ENCODE peak calls at places on chromosomes 16 and 17, in six cellular contexts. L is neuronal stem cell, G is IMR-90, P is H1, T is mesenchymal stem cell, D is trophoblast cell. F is an unnamed sample.

GRCh38 chr17:73939808-73940207 is 263.7 kb upstream of the RPL38 start:
- DNase-seq in L (no peak), G (no peak), P (no peak), T (no peak), D (no peak), F (no peak)

GRCh38 chr16:57277586-57277985 is 6.9 kb downstream of the PLLP start:
- DNase-seq in L (no peak), G (peak; percentile 60), P (no peak), T (peak; percentile 60), D (peak; percentile 93), F (no peak)

GRCh38 chr17:82956726-82957468 is 117.1 kb upstream of the ZNF750 start:
- DNase-seq in L (no peak), G (no peak), P (no peak), T (no peak), D (no peak), F (peak; percentile 26)

GRCh38 chr16:66434619-66435430 is 7.7 kb downstream of the BEAN1 start:
- DNase-seq in L (no peak), G (no peak), P (no peak), T (no peak), D (peak; percentile 59), F (peak; percentile 60)

GRCh38 chr17:81386646-81387234 is 8.5 kb upstream of the BAHCC1 start:
- DNase-seq in L (no peak), G (no peak), P (no peak), T (no peak), D (no peak), F (no peak)

GRCh38 chr17:45287526-45288264 is 25.8 kb upstream of the SPATA32 start:
- DNase-seq in L (no peak), G (no peak), P (no peak), T (no peak), D (no peak), F (no peak)

GRCh38 chr17:39737761-39738567 is at the start of gene GRB7:
- DNase-seq in L (no peak), G (no peak), P (no peak), T (no peak), D (peak; percentile 74), F (peak; percentile 86)

GRCh38 chr17:30377574-30377973 is 1.2 kb upstream of the CPD start:
- DNase-seq in L (no peak), G (no peak), P (no peak), T (no peak), D (no peak), F (no peak)

GRCh38 chr16:50478021-50478772 is 70.0 kb upstream of the NKD1 start:
- DNase-seq in L (no peak), G (no peak), P (no peak), T (no peak), D (no peak), F (no peak)

GRCh38 chr17:60902399-60902798 is 224.7 kb downstream of the BCAS3 start:
- DNase-seq in L (no peak), G (peak; percentile 48), P (no peak), T (no peak), D (no peak), F (no peak)

GRCh38 chr17:82334622-82335394 is 1.2 kb upstream of the SECTM1 start:
- DNase-seq in L (no peak), G (peak; percentile 22), P (no peak), T (peak; percentile 57), D (no peak), F (no peak)

GRCh38 chr16:30778549-30779244 is 8.3 kb downstream of the ZNF629 start:
- DNase-seq in L (peak; percentile 20), G (peak; percentile 22), P (no peak), T (peak; percentile 37), D (no peak), F (peak; percentile 65)

GRCh38 chr17:18987230-18987610 is 17.3 kb downstream of the FAM83G start:
- DNase-seq in L (no peak), G (no peak), P (no peak), T (no peak), D (no peak), F (no peak)

DNA sequence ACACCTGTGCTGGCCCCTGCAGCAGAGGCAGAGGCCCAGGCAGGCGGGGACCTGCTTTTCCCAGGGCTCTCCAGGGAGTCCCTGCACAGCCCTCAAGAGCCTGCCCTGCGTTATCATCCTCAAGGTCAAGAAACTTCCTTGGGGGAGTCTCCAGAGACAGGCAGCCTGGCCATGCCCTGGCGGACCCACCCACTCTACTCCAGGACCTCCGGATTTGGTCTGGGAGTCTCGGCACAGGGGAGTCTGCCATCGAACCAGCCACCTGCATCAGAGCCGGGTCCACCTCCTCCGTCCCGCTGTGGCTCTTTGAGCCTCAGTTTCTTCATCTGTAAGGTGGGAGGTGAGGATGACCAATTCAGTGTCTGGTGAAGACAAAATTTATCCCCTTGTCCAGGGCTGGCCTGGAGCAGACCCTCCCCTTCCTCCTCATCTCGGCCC is 75.3 kb upstream of the TNRC6C start:
- DNase-seq in L (no peak), G (no peak), P (no peak), T (no peak), D (no peak), F (no peak)
- H4K91ac ChIP-seq in L (no peak overlapping the region), G (no peak overlapping the region), P (no peak overlapping the region), T (no peak overlapping the region), D (no peak overlapping the region), F (no peak overlapping the region)

GRCh38 chr17:14470417-14470816 is 169.5 kb downstream of the HS3ST3B1 start:
- DNase-seq in L (no peak), G (no peak), P (no peak), T (no peak), D (no peak), F (no peak)
- H3K4me2 ChIP-seq in L (no peak overlapping the region), G (peak overlapping the region; percentile 4), P (no peak overlapping the region), T (no peak overlapping the region), D (no peak overlapping the region), F (no peak overlapping the region)

GRCh38 chr16:70467113-70467512 is 12.7 kb downstream of the FCSK start:
- DNase-seq in L (no peak), G (no peak), P (no peak), T (no peak), D (no peak), F (no peak)

GRCh38 chr16:70470141-70470926 is 15.9 kb downstream of the FCSK start:
- DNase-seq in L (no peak), G (no peak), P (no peak), T (no peak), D (no peak), F (no peak)

GRCh38 chr16:70470927-70471341 is 16.5 kb downstream of the FCSK start:
- DNase-seq in L (peak; percentile 30), G (peak; percentile 10), P (no peak), T (peak; percentile 30), D (peak; percentile 46), F (peak; percentile 75)

GRCh38 chr16:70467608-70468007 is 13.2 kb downstream of the FCSK start:
- DNase-seq in L (no peak), G (no peak), P (no peak), T (no peak), D (no peak), F (no peak)

DNA sequence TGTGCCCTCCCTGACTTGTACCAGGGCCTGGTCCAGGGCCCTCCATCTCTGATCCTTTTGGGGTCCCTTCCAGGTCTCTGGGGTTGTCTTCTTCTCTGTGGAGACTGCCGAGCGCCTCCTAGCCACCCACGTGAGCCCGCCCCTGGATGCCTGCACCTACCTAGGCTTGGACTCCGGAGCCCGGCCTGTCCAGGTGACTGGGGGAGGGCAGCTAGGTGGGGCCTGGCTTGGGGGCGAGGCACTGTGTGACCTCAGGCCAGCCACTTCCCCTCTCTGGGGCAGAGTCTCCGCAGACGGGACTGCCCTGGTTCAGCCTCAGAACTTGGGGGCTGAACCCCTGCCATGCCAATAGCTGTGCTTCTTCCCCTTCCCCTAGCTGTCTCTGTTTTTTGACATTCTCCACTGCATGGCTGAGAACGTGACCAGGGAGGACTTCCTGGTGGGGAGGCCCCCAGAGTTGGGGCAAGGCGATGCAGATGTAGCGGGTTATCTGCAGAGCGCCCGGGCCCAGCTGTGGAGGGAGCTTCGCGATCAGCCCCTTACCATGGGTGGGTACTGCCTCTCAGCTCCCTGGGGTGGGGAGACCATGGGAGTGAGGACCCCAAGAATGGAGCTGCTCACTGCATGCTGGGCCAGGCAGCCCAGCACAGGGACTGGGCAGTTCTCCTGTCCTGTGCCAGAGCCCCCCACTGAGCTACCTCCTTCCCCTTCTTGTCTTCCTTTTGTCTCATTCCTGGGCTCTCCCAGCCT is 14.6 kb downstream of the FCSK start:
- DNase-seq in L (no peak), G (no peak), P (no peak), T (no peak), D (no peak), F (no peak)
- H4K91ac ChIP-seq in L (no peak overlapping the region), G (no peak overlapping the region), P (peak overlapping the region; percentile 40), T (no peak overlapping the region), D (no peak overlapping the region), F (no peak overlapping the region)

GRCh38 chr17:7611635-7612293 is 2.9 kb downstream of the FXR2 start:
- DNase-seq in L (no peak), G (no peak), P (no peak), T (no peak), D (no peak), F (no peak)
- H3K4me2 ChIP-seq in L (no peak overlapping the region), G (peak overlapping the region; percentile 27), P (no peak overlapping the region), T (peak overlapping the region; percentile 58), D (no peak overlapping the region), F (no peak overlapping the region)

GRCh38 chr16:15757075-15757386 is 99.8 kb downstream of the MYH11 start:
- DNase-seq in L (no peak), G (no peak), P (no peak), T (no peak), D (peak; percentile 33), F (no peak)
- H4K91ac ChIP-seq in L (no peak overlapping the region), G (no peak overlapping the region), P (no peak overlapping the region), T (no peak overlapping the region), D (no peak overlapping the region), F (no peak overlapping the region)

GRCh38 chr17:21077286-21077685 is 34.5 kb upstream of the USP22 start:
- DNase-seq in L (no peak), G (no peak), P (no peak), T (no peak), D (no peak), F (no peak)
- H3K4me2 ChIP-seq in L (no peak overlapping the region), G (no peak overlapping the region), P (no peak overlapping the region), T (no peak overlapping the region), D (no peak overlapping the region), F (no peak overlapping the region)

GRCh38 chr17:31433091-31433790 is 41.8 kb downstream of the RAB11FIP4 start:
- DNase-seq in L (no peak), G (no peak), P (no peak), T (no peak), D (no peak), F (no peak)

GRCh38 chr17:31431098-31431794 is 39.8 kb downstream of the RAB11FIP4 start:
- DNase-seq in L (no peak), G (no peak), P (no peak), T (no peak), D (no peak), F (no peak)

GRCh38 chr17:31434404-31435050 is 43.1 kb downstream of the RAB11FIP4 start:
- DNase-seq in L (no peak), G (no peak), P (no peak), T (no peak), D (no peak), F (no peak)

GRCh38 chr17:31433811-31434210 is 42.3 kb downstream of the RAB11FIP4 start:
- DNase-seq in L (no peak), G (no peak), P (no peak), T (no peak), D (no peak), F (no peak)

GRCh38 chr17:31431795-31432658 is 40.6 kb downstream of the RAB11FIP4 start:
- DNase-seq in L (peak; percentile 73), G (no peak), P (no peak), T (no peak), D (peak; percentile 12), F (peak; percentile 85)
- H4K91ac ChIP-seq in L (no peak overlapping the region), G (no peak overlapping the region), P (no peak overlapping the region), T (no peak overlapping the region), D (no peak overlapping the region), F (no peak overlapping the region)